ENCODE peak calls at places on chromosome 16, in seven cellular contexts. C is glomerular endothelial cell; X is amygdala; L is activated CD8-positive, alpha-beta memory T cell treated with anti-CD3 and anti-CD28 coated beads for 48 hours; S is stimulated activated CD4-positive, alpha-beta T cell treated with anti-CD3 and anti-CD28 coated beads, Interleukin-1b, Interleukin-23, amount 100 ng/mL, for 1 hour; G is AML-193; T is HL-60. A is an unnamed sample.

GRCh38 chr16:68382296-68382718 is 66.0 kb downstream of the SMPD3 start:
- DNase-seq in X (no peak), G (peak; percentile 6), T (no peak), L (no peak), C (no peak), S (no peak), A (no peak)

GRCh38 chr16:62077998-62078397 is 41.8 kb upstream of the CDH8 start:
- DNase-seq in X (peak; percentile 1), G (peak; percentile 7), T (no peak), C (no peak), L (no peak), S (no peak), A (no peak)

GRCh38 chr16:83898463-83899271 is at the start of gene MLYCD:
- DNase-seq in X (peak; percentile 87), G (peak; percentile 50), L (peak; percentile 59), S (peak; percentile 30), T (peak; percentile 62), C (no peak), A (peak; percentile 13)

GRCh38 chr16:49836668-49837067 is 19.2 kb downstream of the ZNF423 start:
- DNase-seq in X (peak; percentile 16), T (no peak), L (no peak), C (no peak), G (no peak), S (no peak), A (no peak)

GRCh38 chr16:72500545-72500944 is 328.6 kb upstream of the PMFBP1 start:
- DNase-seq in X (no peak), C (no peak), T (no peak), S (no peak), G (no peak), L (no peak), A (no peak)

GRCh38 chr16:46620265-46621005 is 744 bp downstream of the SHCBP1 start:
- DNase-seq in X (no peak), C (no peak), L (no peak), S (no peak), T (peak; percentile 63), G (peak; percentile 30), A (no peak)

GRCh38 chr16:24041834-24042631 is 206.2 kb downstream of the PRKCB start:
- DNase-seq in L (peak; percentile 56), T (peak; percentile 71), X (peak; percentile 63), C (peak; percentile 23), S (peak; percentile 36), G (peak; percentile 66), A (peak; percentile 7)

GRCh38 chr16:88502776-88503280 is 49.7 kb downstream of the ZFPM1 start:
- DNase-seq in X (no peak), C (no peak), S (no peak), L (no peak), G (no peak), T (no peak), A (no peak)

GRCh38 chr16:47687694-47688093 is 226.6 kb downstream of the PHKB start:
- DNase-seq in X (no peak), L (no peak), G (no peak), C (no peak), T (no peak), S (no peak), A (no peak)

GRCh38 chr16:57999971-58000705 is at the start of gene ZNF319:
- DNase-seq in X (no peak), G (no peak), C (no peak), L (no peak), S (no peak), T (no peak), A (no peak)

GRCh38 chr16:78461496-78461938 is 362.1 kb downstream of the WWOX start:
- DNase-seq in X (no peak), C (no peak), L (no peak), T (no peak), S (no peak), G (no peak), A (no peak)

GRCh38 chr16:77807-78443 is at the start of gene MPG:
- DNase-seq in T (peak; percentile 76), L (peak; percentile 76), C (no peak), G (peak; percentile 42), X (peak; percentile 82), S (peak; percentile 58), A (no peak)

GRCh38 chr16:73034374-73034773 is 13.6 kb downstream of the ZFHX3 start:
- DNase-seq in S (no peak), L (no peak), X (no peak), C (no peak), T (no peak), G (no peak), A (no peak)

GRCh38 chr16:9090101-9090959 is 1.1 kb upstream of the HAPSTR1 start:
- DNase-seq in T (no peak), C (no peak), S (no peak), X (peak; percentile 36), L (no peak), G (no peak), A (no peak)

GRCh38 chr16:67883872-67884261 is 818 bp upstream of the NRN1L start:
- DNase-seq in L (peak; percentile 35), C (no peak), T (peak; percentile 52), G (no peak), X (peak; percentile 34), S (peak; percentile 48), A (no peak)

A was measured in pulmonary artery endothelial cell.